ENCODE peak calls at places on chromosomes 5 and 9, in four cellular contexts. U, Y, Z and R are unnamed samples.

GRCh38 chr5:169626779-169627178 is 10.3 kb upstream of the DOCK2 start:
- DNase-seq in Y (peak; percentile 91), Z (no peak), U (no peak), R (no peak)

GRCh38 chr5:83472213-83472507 is 616 bp downstream of the VCAN start:
- DNase-seq in Z (no peak), U (no peak), Y (no peak), R (no peak)

GRCh38 chr5:181246276-181247050 is 2.8 kb upstream of the RACK1 start:
- DNase-seq in U (peak; percentile 85), Y (peak; percentile 94), Z (peak; percentile 29), R (no peak)

GRCh38 chr9:107933042-107933441 is 443.5 kb upstream of the KLF4 start:
- DNase-seq in Y (peak; percentile 19), Z (no peak), U (no peak), R (no peak)

GRCh38 chr9:91644433-91644832 is 220.8 kb upstream of the NFIL3 start:
- DNase-seq in Z (no peak), U (no peak), Y (no peak), R (no peak)

GRCh38 chr9:132042324-132042723 is 37.3 kb downstream of the MED27 start:
- DNase-seq in Y (peak; percentile 97), U (peak; percentile 85), Z (no peak), R (no peak)

GRCh38 chr9:91855196-91855595 is 94.8 kb downstream of the ROR2 start:
- DNase-seq in Z (no peak), U (no peak), Y (no peak), R (no peak)

GRCh38 chr9:81028504-81028903 is 660.8 kb downstream of the TLE1 start:
- DNase-seq in Y (peak; percentile 91), U (peak; percentile 30), Z (no peak), R (no peak)

GRCh38 chr9:89243296-89244061 is 64.9 kb upstream of the SHC3 start:
- DNase-seq in Y (no peak), U (no peak), Z (no peak), R (no peak)

GRCh38 chr9:121445986-121446385 is 53.7 kb downstream of the GGTA1 start:
- DNase-seq in Y (peak; percentile 35), Z (no peak), U (peak; percentile 4), R (peak; percentile 22)

GRCh38 chr5:66113160-66113559 is 30.9 kb upstream of the SREK1 start:
- DNase-seq in Y (peak; percentile 73), Z (no peak), U (no peak), R (no peak)

GRCh38 chr9:108961151-108961550 is 27.0 kb downstream of the ABITRAM start:
- DNase-seq in Z (no peak), Y (no peak), U (no peak), R (no peak)

GRCh38 chr5:157167219-157167621 is 1.2 kb upstream of the GARIN3 start:
- DNase-seq in U (no peak), Z (no peak), Y (peak; percentile 87), R (no peak)

GRCh38 chr9:11275158-11275695 is 662.4 kb upstream of the PTPRD start:
- DNase-seq in Y (no peak), Z (no peak), U (no peak), R (no peak)

GRCh38 chr5:149811453-149811852 is 81.3 kb downstream of the PPARGC1B start:
- DNase-seq in Z (no peak), U (no peak), Y (no peak), R (no peak)

GRCh38 chr5:15500326-15500958 is 462 bp downstream of the FBXL7 start:
- DNase-seq in Y (peak; percentile 62), U (no peak), Z (no peak), R (no peak)

GRCh38 chr5:63524281-63524680 is 438.0 kb downstream of the HTR1A start:
- DNase-seq in Y (no peak), Z (no peak), U (no peak), R (no peak)

GRCh38 chr5:87020099-87020934 is 247.4 kb upstream of the RASA1 start:
- DNase-seq in Y (peak; percentile 36), Z (no peak), U (no peak), R (no peak)